ENCODE peak calls at places on chromosomes 6 and 20, in seven cellular contexts. B is Peyer's patch, Q is T1000, H is T-helper 1 cell, S is pulmonary artery endothelial cell, D is MM.1S, U is NCI-H1092. A is an unnamed sample.

GRCh38 chr6:32867022-32867477 is 13.1 kb downstream of the PSMB9 start:
- DNase-seq in Q (no peak), B (no peak), D (peak), U (no peak), S (no peak), H (no peak), A (no peak)

GRCh38 chr6:30450908-30451818 is 38.1 kb upstream of the HLA-E start:
- DNase-seq in D (peak), S (no peak), H (peak), Q (no peak), B (peak), U (no peak), A (no peak)

GRCh38 chr6:130140084-130140483 is 82.7 kb downstream of the SAMD3 start:
- DNase-seq in B (no peak), H (no peak), Q (no peak), U (no peak), D (no peak), S (no peak), A (no peak)

GRCh38 chr6:17865798-17866725 is 121.4 kb downstream of the KIF13A start:
- DNase-seq in Q (peak), U (no peak), H (no peak), B (no peak), S (peak), D (no peak), A (peak)

GRCh38 chr6:122289721-122290501 is 109.5 kb upstream of the HSF2 start:
- DNase-seq in U (no peak), B (no peak), D (no peak), Q (no peak), H (no peak), S (no peak), A (peak)

GRCh38 chr6:160812097-160812496 is 110.1 kb downstream of the PLG start:
- DNase-seq in U (no peak), Q (no peak), S (no peak), H (no peak), B (no peak), D (no peak), A (no peak)

GRCh38 chr20:47149939-47150338 is 206.6 kb downstream of the ZMYND8 start:
- DNase-seq in H (no peak), D (no peak), S (no peak), Q (no peak), B (no peak), U (no peak), A (no peak)

GRCh38 chr6:10410214-10410873 is 4.5 kb downstream of the TFAP2A start:
- DNase-seq in H (no peak), Q (no peak), B (no peak), D (no peak), U (no peak), S (no peak), A (no peak)

GRCh38 chr20:25508083-25508770 is 77.1 kb downstream of the NINL start:
- DNase-seq in S (peak), Q (peak), B (peak), U (peak), D (no peak), H (no peak), A (peak)

GRCh38 chr6:142558785-142559184 is 257.0 kb downstream of the ADGRG6 start:
- DNase-seq in Q (no peak), U (no peak), B (no peak), D (no peak), S (no peak), H (no peak), A (no peak)

GRCh38 chr6:165967768-165968408 is 199.8 kb downstream of the TBXT start:
- DNase-seq in B (no peak), U (no peak), H (no peak), Q (no peak), S (no peak), D (no peak), A (no peak)

GRCh38 chr6:85404497-85405174 is 45.2 kb upstream of the NT5E start:
- DNase-seq in S (peak), Q (peak), U (no peak), B (peak), D (no peak), H (no peak), A (no peak)

GRCh38 chr6:132478697-132479096 is 34.2 kb downstream of the STX7 start:
- DNase-seq in Q (no peak), U (no peak), B (no peak), D (no peak), S (no peak), H (no peak), A (no peak)

GRCh38 chr6:156955494-156956183 is 178.5 kb downstream of the ARID1B start:
- DNase-seq in H (no peak), Q (no peak), D (no peak), S (no peak), B (no peak), U (no peak), A (peak)

GRCh38 chr6:33856655-33857054 is 52.9 kb upstream of the MLN start:
- DNase-seq in D (peak), B (no peak), U (no peak), Q (no peak), H (peak), S (no peak), A (no peak)

GRCh38 chr20:5513975-5514516 is 197.3 kb upstream of the PROKR2 start:
- DNase-seq in U (no peak), H (no peak), D (no peak), Q (no peak), S (no peak), B (no peak), A (no peak)

GRCh38 chr6:35213824-35214756 is at the start of gene SCUBE3:
- DNase-seq in H (no peak), U (no peak), D (no peak), Q (no peak), B (peak), S (no peak), A (peak)

GRCh38 chr6:132907231-132907630 is 92.9 kb downstream of the RPS12 start:
- DNase-seq in B (no peak), D (no peak), U (no peak), S (no peak), Q (no peak), H (no peak), A (no peak)

GRCh38 chr6:12345694-12346058 is 55.5 kb downstream of the EDN1 start:
- DNase-seq in U (no peak), B (no peak), S (no peak), Q (no peak), H (no peak), D (no peak), A (no peak)